ENCODE peak calls at places on chromosomes 3 and 15, in seven cellular contexts. A is neuronal stem cell, K is mesendoderm, I is H9, S is mesenchymal stem cell, O is IMR-90, J is H1. H is an unnamed sample.

GRCh38 chr3:99468918-99469317 is 169.5 kb upstream of the COL8A1 start:
- DNase-seq in A (no peak), I (no peak), K (no peak), J (no peak), O (no peak), S (no peak), H (no peak)

GRCh38 chr15:98526094-98526493 is 122.2 kb upstream of the IGF1R start:
- DNase-seq in J (no peak), O (no peak), I (no peak), S (no peak), A (no peak), K (no peak), H (no peak)

GRCh38 chr3:180253283-180253682 is 216.5 kb upstream of the PEX5L start:
- DNase-seq in S (no peak), A (no peak), J (no peak), O (peak), K (no peak), I (no peak), H (no peak)

GRCh38 chr3:58679451-58679850 is 12.9 kb upstream of the FAM3D start:
- DNase-seq in K (no peak), O (peak), I (no peak), A (no peak), S (no peak), J (no peak), H (no peak)

GRCh38 chr3:114711321-114711891 is 417.6 kb downstream of the TIGIT start:
- DNase-seq in I (no peak), A (no peak), O (no peak), J (no peak), S (no peak), K (no peak), H (no peak)

GRCh38 chr3:123334056-123334455 is 114.8 kb downstream of the ADCY5 start:
- DNase-seq in J (no peak), I (no peak), K (no peak), A (no peak), S (no peak), O (no peak), H (no peak)

GRCh38 chr15:56205061-56205876 is 38.4 kb downstream of the RFX7 start:
- DNase-seq in I (no peak), K (no peak), O (peak), A (no peak), S (peak), J (no peak), H (no peak)

GRCh38 chr15:52164631-52165265 is 26.4 kb downstream of the GNB5 start:
- DNase-seq in O (peak), S (peak), J (peak), A (no peak), K (peak), I (no peak), H (no peak)

GRCh38 chr3:125434582-125435011 is 59.5 kb upstream of the ZNF148 start:
- DNase-seq in J (no peak), O (no peak), I (no peak), A (no peak), K (no peak), S (no peak), H (no peak)

GRCh38 chr3:13844286-13844685 is 35.6 kb downstream of the WNT7A start:
- DNase-seq in I (no peak), O (no peak), J (no peak), S (no peak), A (no peak), K (no peak), H (no peak)

GRCh38 chr3:146067048-146067447 is 93.9 kb downstream of the PLOD2 start:
- DNase-seq in S (peak), J (no peak), K (no peak), O (peak), I (no peak), A (no peak), H (peak)

GRCh38 chr3:139301183-139301582 is 42.6 kb upstream of the MRPS22 start:
- DNase-seq in A (no peak), J (no peak), O (peak), K (no peak), S (peak), I (no peak), H (no peak)

GRCh38 chr15:73518180-73518862 is 75.4 kb downstream of the REC114 start:
- DNase-seq in O (no peak), A (peak), K (peak), J (no peak), S (no peak), I (peak), H (no peak)

GRCh38 chr15:62658498-62658897 is 384.0 kb upstream of the TPM1 start:
- DNase-seq in S (peak), I (no peak), O (no peak), A (no peak), J (no peak), K (peak), H (peak)

GRCh38 chr15:62104846-62105245 is 38.1 kb downstream of the C2CD4A start:
- DNase-seq in J (no peak), I (no peak), A (no peak), O (no peak), S (no peak), K (no peak), H (no peak)

GRCh38 chr3:154955907-154956533 is 124.1 kb upstream of the MME start:
- DNase-seq in S (no peak), J (no peak), I (no peak), K (no peak), O (no peak), A (no peak), H (no peak)

GRCh38 chr3:121126378-121127035 is 218.5 kb downstream of the STXBP5L start:
- DNase-seq in K (peak), S (no peak), I (no peak), A (no peak), O (no peak), J (no peak), H (no peak)

GRCh38 chr3:11001020-11001657 is 8.6 kb downstream of the SLC6A1 start:
- DNase-seq in A (peak), J (no peak), S (no peak), K (no peak), O (no peak), I (no peak), H (peak)

GRCh38 chr15:70199601-70200000 is 101.9 kb upstream of the TLE3 start:
- DNase-seq in O (no peak), A (no peak), I (no peak), J (no peak), K (no peak), S (no peak), H (no peak)

GRCh38 chr15:45635191-45635638 is 386 bp downstream of the SQOR start:
- DNase-seq in A (peak), S (peak), K (no peak), I (peak), O (no peak), J (no peak), H (no peak)

GRCh38 chr15:99427668-99428361 is 138.0 kb upstream of the MEF2A start:
- DNase-seq in I (no peak), S (no peak), K (no peak), O (no peak), J (no peak), A (no peak), H (no peak)

GRCh38 chr15:39199076-39199475 is 381.8 kb upstream of the THBS1 start:
- DNase-seq in S (peak), J (no peak), A (no peak), I (no peak), O (peak), K (peak), H (peak)

GRCh38 chr3:124780356-124780755 is 50.1 kb downstream of the UMPS start:
- DNase-seq in S (peak), A (no peak), I (no peak), J (no peak), O (peak), K (peak), H (peak)

GRCh38 chr15:60635507-60636352 is 156.8 kb upstream of the ICE2 start:
- DNase-seq in K (no peak), I (no peak), A (no peak), O (no peak), S (no peak), J (no peak), H (no peak)

GRCh38 chr3:42195879-42196330 is 70.1 kb downstream of the CCK start:
- DNase-seq in I (no peak), J (no peak), K (no peak), A (no peak), O (peak), S (no peak), H (peak)

GRCh38 chr15:50939911-50940310 is 31.4 kb downstream of the AP4E1 start:
- DNase-seq in O (peak), I (no peak), K (no peak), S (peak), A (no peak), J (no peak), H (no peak)

GRCh38 chr15:25887870-25888269 is 24.7 kb upstream of the ATP10A start:
- DNase-seq in O (no peak), S (no peak), J (no peak), K (no peak), A (no peak), I (no peak), H (no peak)

GRCh38 chr15:101308604-101309435 is 13.8 kb upstream of the SNRPA1 start:
- DNase-seq in I (no peak), S (no peak), A (no peak), O (no peak), J (no peak), K (no peak), H (no peak)

DNA sequence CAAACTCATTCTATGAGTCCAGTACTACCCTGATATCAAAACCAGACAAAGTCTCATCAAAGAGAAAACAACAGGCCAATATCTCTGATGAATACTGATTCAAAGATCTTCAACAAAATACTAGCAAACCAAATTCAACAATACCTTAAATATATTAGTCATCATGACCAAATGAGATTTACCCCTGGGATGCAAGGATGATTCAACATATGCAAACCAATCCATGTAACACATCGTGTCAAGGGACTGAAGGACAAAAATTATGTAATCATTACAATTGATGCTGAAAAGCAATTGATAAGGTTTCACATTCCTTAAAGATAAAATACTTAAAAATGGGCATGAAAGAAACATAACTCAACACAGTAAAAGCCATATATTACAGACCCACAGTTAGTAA is 1476.9 kb downstream of the SI start:
- DNase-seq in O (no peak), I (no peak), S (no peak), K (no peak), A (no peak), J (no peak), H (no peak)
- H2BK5ac ChIP-seq in O (no peak), I (no peak), S (no peak), K (no peak), A (no peak), J (no peak), H (no peak)

GRCh38 chr3:187783098-187783497 is 37.8 kb upstream of the BCL6 start:
- DNase-seq in A (no peak), J (no peak), K (no peak), S (peak), I (no peak), O (peak), H (peak)
- H3K18ac ChIP-seq in A (no peak), J (no peak), K (no peak), S (no peak), I (no peak), O (no peak), H (no peak)

GRCh38 chr3:18898911-18899310 is 249.4 kb upstream of the KCNH8 start:
- DNase-seq in O (no peak), K (no peak), J (no peak), A (no peak), I (no peak), S (no peak), H (no peak)

GRCh38 chr3:18900994-18901393 is 247.3 kb upstream of the KCNH8 start:
- DNase-seq in K (no peak), A (no peak), S (no peak), J (no peak), O (no peak), I (no peak), H (no peak)

GRCh38 chr3:18902081-18902793 is 246.1 kb upstream of the KCNH8 start:
- DNase-seq in K (no peak), O (no peak), S (no peak), I (no peak), A (no peak), J (no peak), H (no peak)
- H2BK5ac ChIP-seq in K (no peak), O (no peak), S (no peak), I (no peak), A (no peak), J (no peak), H (no peak)

DNA sequence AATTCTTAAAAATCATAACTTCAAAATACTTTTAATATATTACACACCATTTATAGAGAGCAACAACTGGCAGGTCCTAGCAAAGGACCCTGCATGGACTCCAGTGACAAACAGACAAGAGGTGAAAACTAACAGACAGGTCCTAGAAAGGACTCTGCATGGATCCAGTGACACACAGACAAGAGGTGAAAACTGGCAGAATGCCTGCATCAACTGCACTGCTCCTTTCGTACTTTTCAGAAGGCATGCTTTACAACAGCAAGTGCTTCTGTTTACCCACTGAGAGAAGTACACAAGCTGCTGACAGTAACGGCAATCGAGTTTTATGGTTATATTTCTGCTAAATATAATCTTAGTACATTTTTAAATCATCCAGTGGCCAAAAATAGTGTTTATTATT is 24.3 kb upstream of the GP5 start:
- DNase-seq in I (no peak), J (no peak), A (no peak), S (peak), K (no peak), O (peak), H (no peak)
- H3K18ac ChIP-seq in I (no peak), J (no peak), A (no peak), S (no peak), K (no peak), O (peak), H (no peak)

GRCh38 chr3:115806501-115806900 is 183.2 kb downstream of the GAP43 start:
- DNase-seq in O (peak), S (peak), K (no peak), A (no peak), J (no peak), I (no peak), H (peak)

GRCh38 chr3:115804722-115805121 is 181.4 kb downstream of the GAP43 start:
- DNase-seq in A (no peak), O (peak), S (peak), K (no peak), I (no peak), J (no peak), H (peak)

GRCh38 chr3:115803661-115804060 is 180.4 kb downstream of the GAP43 start:
- DNase-seq in A (no peak), J (no peak), K (no peak), I (no peak), S (no peak), O (no peak), H (no peak)

GRCh38 chr3:115800489-115801080 is 177.3 kb downstream of the GAP43 start:
- DNase-seq in O (peak), S (peak), I (no peak), K (no peak), J (no peak), A (no peak), H (no peak)

GRCh38 chr3:115804200-115804599 is 180.9 kb downstream of the GAP43 start:
- DNase-seq in O (no peak), S (no peak), J (no peak), A (no peak), K (no peak), I (no peak), H (no peak)
- H2BK5ac ChIP-seq in O (peak), S (no peak), J (no peak), A (no peak), K (no peak), I (no peak), H (no peak)

GRCh38 chr3:195003893-195004289 is 267.1 kb downstream of the XXYLT1 start:
- DNase-seq in S (no peak), J (peak), I (no peak), O (no peak), A (no peak), K (no peak), H (no peak)
- H3K18ac ChIP-seq in S (no peak), J (no peak), I (no peak), O (no peak), A (no peak), K (no peak), H (no peak)

GRCh38 chr3:176931991-176932390 is 265.3 kb downstream of the TBL1XR1 start:
- DNase-seq in A (no peak), S (no peak), I (no peak), O (no peak), K (no peak), J (no peak), H (no peak)
- H2BK5ac ChIP-seq in A (no peak), S (no peak), I (no peak), O (no peak), K (no peak), J (no peak), H (no peak)

GRCh38 chr3:95511915-95512314 is 1302.5 kb upstream of the EPHA6 start:
- DNase-seq in A (no peak), O (no peak), K (no peak), J (no peak), S (no peak), I (no peak), H (no peak)

DNA sequence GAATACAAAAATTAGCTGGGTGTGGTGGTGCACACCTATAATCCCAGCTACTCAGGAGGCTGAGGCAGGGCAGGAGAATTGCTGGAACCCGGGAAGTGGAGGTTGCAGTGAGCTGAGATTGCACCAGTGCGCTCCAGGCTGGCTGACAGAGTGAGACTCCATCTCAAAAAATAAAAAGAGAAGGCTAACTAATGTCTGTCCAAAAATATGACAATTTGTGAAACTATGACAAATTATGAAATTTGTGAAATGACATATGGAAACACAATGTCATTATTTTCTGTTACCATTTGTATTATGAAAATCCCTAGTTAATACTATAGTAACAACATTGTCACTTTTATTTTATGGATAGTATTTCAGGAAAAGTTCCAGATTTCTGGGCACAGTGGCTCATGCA is 1306.3 kb upstream of the EPHA6 start:
- DNase-seq in J (no peak), A (no peak), I (no peak), K (no peak), O (no peak), S (no peak), H (no peak)
- H3K18ac ChIP-seq in J (no peak), A (no peak), I (no peak), K (no peak), O (no peak), S (no peak), H (no peak)